ENCODE peak calls at places on chromosomes 1 and 21, in four cellular contexts. K is neural progenitor cell, Q is HFF-Myc, I is mammary epithelial cell. T is an unnamed sample.

GRCh38 chr1:247112479-247112781 is 8.3 kb upstream of the ZNF669 start:
- DNase-seq in I (no peak), Q (no peak), K (no peak), T (no peak)

GRCh38 chr1:66033781-66034180 is 241.1 kb downstream of the PDE4B start:
- DNase-seq in I (peak), Q (no peak), K (no peak), T (no peak)

GRCh38 chr1:33719771-33720670 is 143.9 kb upstream of the HMGB4 start:
- DNase-seq in K (no peak), Q (no peak), I (no peak), T (no peak)

GRCh38 chr1:67078291-67078690 is 24.3 kb upstream of the SLC35D1 start:
- DNase-seq in K (no peak), Q (no peak), I (no peak), T (no peak)

GRCh38 chr1:81414417-81415087 is 386.2 kb upstream of the ADGRL2 start:
- DNase-seq in I (no peak), K (peak), Q (peak), T (no peak)

GRCh38 chr1:1872329-1872994 is 18.4 kb downstream of the GNB1 start:
- DNase-seq in I (no peak), Q (no peak), K (no peak), T (no peak)

GRCh38 chr1:159924791-159925712 is at the start of gene TAGLN2:
- DNase-seq in Q (peak), K (peak), I (peak), T (peak)

GRCh38 chr1:27303509-27303908 is 18.5 kb upstream of the TMEM222 start:
- DNase-seq in Q (no peak), I (no peak), K (no peak), T (no peak)

GRCh38 chr1:31667065-31667785 is 22.5 kb upstream of the PEF1 start:
- DNase-seq in I (no peak), K (no peak), Q (no peak), T (no peak)

GRCh38 chr1:39484564-39484963 is 6.9 kb upstream of the BMP8A start:
- DNase-seq in I (no peak), Q (no peak), K (no peak), T (no peak)

GRCh38 chr1:168081373-168082007 is 55.2 kb downstream of the GPR161 start:
- DNase-seq in Q (no peak), K (no peak), I (peak), T (peak)

GRCh38 chr1:202752799-202753198 is 42.5 kb upstream of the SYT2 start:
- DNase-seq in Q (no peak), K (no peak), I (no peak), T (no peak)

GRCh38 chr1:180533571-180533987 is 25.2 kb upstream of the OVAAL start:
- DNase-seq in I (peak), Q (no peak), K (peak), T (no peak)

GRCh38 chr21:30446969-30447368 is 6.9 kb downstream of the KRTAP15-1 start:
- DNase-seq in I (peak), K (no peak), Q (no peak), T (no peak)

GRCh38 chr1:66438062-66438970 is 95.6 kb upstream of the SGIP1 start:
- DNase-seq in K (no peak), I (no peak), Q (no peak), T (no peak)

GRCh38 chr1:226882631-226883409 is 12.4 kb downstream of the PSEN2 start:
- DNase-seq in Q (no peak), K (no peak), I (no peak), T (no peak)

GRCh38 chr1:182193908-182194550 is 132.5 kb upstream of the ZNF648 start:
- DNase-seq in I (peak), Q (no peak), K (no peak), T (no peak)

GRCh38 chr1:186738896-186739295 is 58.7 kb upstream of the PTGS2 start:
- DNase-seq in Q (no peak), K (no peak), I (no peak), T (peak)

GRCh38 chr1:209625205-209625549 is 27.0 kb downstream of the LAMB3 start:
- DNase-seq in I (no peak), Q (no peak), K (no peak), T (no peak)
- TF ChIP-seq CTCF in I (no peak), Q (no peak), K (no peak), T (no peak)

GRCh38 chr1:29356663-29357062 is 120.3 kb downstream of the PTPRU start:
- DNase-seq in K (no peak), I (no peak), Q (no peak), T (no peak)

GRCh38 chr1:29357452-29357851 is 121.1 kb downstream of the PTPRU start:
- DNase-seq in I (no peak), K (no peak), Q (no peak), T (no peak)

GRCh38 chr1:29354511-29355098 is 118.3 kb downstream of the PTPRU start:
- DNase-seq in I (peak), Q (no peak), K (no peak), T (peak)

GRCh38 chr1:29352719-29353420 is 116.5 kb downstream of the PTPRU start:
- DNase-seq in I (no peak), K (no peak), Q (no peak), T (no peak)

DNA sequence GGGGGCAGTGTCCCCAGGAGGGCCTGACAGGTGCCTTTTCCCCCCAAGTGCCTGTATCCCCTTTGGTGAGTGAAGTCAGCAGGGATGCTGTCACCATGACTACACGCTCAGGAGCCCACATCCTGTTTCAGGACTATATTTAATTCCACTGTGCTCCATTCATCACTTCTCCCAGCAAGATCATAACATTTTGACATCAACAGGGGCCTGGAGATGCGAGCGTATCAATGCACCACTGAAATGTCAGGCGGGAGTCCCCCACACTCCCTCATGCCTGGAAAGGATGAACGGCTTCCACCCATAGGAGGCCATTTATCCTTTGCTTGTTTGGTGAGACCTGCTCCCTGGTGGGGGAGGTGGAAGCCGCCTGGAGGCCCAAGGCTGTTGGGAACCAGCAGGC is 119.1 kb downstream of the PTPRU start:
- DNase-seq in Q (no peak), K (no peak), I (no peak), T (no peak)
- TF ChIP-seq CTCF in Q (no peak), K (no peak), I (no peak), T (no peak)

GRCh38 chr1:205472737-205473565 is 17.1 kb upstream of the BLACAT1 start:
- DNase-seq in Q (no peak), I (no peak), K (no peak), T (no peak)

GRCh38 chr1:205473966-205474365 is 18.1 kb upstream of the BLACAT1 start:
- DNase-seq in I (no peak), K (no peak), Q (no peak), T (no peak)

GRCh38 chr1:205475855-205476254 is 20.0 kb upstream of the BLACAT1 start:
- DNase-seq in K (no peak), Q (no peak), I (no peak), T (no peak)

GRCh38 chr1:205476648-205477047 is 20.8 kb upstream of the BLACAT1 start:
- DNase-seq in Q (no peak), I (no peak), K (no peak), T (no peak)

DNA sequence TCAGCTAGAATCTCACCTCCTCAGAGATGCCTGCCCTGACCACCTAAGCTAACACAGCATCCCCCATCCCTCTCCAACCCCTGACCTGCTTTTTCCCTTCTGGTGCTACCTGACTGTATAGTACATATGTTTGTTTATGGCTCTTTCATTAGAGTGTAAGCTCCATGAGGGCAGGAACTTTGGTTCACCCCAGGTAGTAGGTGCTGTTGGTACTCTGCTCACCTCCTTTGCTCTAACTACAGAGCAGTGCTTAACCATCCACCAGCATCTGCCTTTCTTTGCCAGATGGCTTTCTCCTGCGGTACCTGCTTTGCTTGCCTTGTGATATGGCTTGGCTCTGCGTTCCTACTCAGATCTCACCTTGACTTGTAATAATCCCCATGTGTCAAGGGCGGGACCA is 18.7 kb upstream of the BLACAT1 start:
- DNase-seq in Q (no peak), K (no peak), I (no peak), T (no peak)
- TF ChIP-seq CTCF in Q (no peak), K (no peak), I (no peak), T (no peak)

DNA sequence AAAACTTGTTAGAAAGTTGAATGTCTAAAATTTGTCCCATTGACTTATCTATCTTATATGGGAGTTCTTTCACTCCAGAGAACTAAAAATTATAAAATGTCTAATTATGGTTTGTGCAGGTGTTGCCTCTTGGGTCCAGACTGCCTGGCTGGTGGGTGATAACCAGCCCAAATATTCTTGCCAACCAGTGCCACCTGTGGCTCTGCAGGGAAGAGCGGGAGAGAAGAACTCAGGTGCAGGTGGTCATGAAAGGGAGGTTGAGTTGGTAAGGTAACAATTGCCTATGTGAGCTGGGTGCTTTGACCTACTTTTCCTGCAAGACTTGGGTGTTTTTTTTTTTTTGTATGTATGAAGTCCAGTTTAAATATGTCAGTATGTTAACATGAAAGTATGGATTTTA is 10.2 kb downstream of the RPS6KC1 start:
- DNase-seq in I (no peak), Q (no peak), K (no peak), T (no peak)
- TF ChIP-seq CTCF in I (peak), Q (no peak), K (no peak), T (peak)

DNA sequence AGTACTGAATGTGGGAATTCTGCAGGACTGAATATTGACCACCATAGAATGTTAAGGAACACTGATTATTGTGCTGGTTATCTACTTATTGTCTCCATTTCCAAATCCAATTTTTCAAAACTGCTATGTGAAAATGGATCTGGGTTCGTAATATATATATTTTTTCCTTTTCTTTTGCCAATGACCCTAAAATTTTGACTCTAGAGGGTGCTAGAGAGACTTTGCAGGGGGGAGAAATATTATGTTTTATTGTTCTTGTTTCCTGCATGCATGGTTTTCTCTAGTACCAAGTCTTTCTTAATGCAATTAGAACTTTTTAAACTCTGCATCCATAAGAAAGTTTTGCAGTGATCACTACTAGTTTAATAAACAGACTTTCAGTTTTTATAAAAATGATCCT is 1256.9 kb downstream of the BRINP3 start:
- DNase-seq in I (no peak), Q (no peak), K (no peak), T (no peak)
- TF ChIP-seq CTCF in I (peak), Q (no peak), K (peak), T (peak)

T was measured in foreskin keratinocyte.